ENCODE peak calls at places on chromosome 5, in five cellular contexts. G, H, D, B and L are unnamed samples.

GRCh38 chr5:115948013-115948605 is 14.2 kb upstream of the LVRN start:
- DNase-seq in G (no peak), H (no peak), D (no peak), B (no peak), L (peak; percentile 36)

GRCh38 chr5:154467655-154468354 is 10.2 kb downstream of the HAND1 start:
- DNase-seq in G (peak; percentile 50), H (peak; percentile 75), D (peak; percentile 50), B (peak; percentile 53), L (peak; percentile 92)

GRCh38 chr5:134466241-134467069 is 54.8 kb upstream of the CDKN2AIPNL start:
- DNase-seq in G (peak; percentile 65), H (peak; percentile 69), D (no peak), B (peak; percentile 89), L (peak; percentile 86)

GRCh38 chr5:122311888-122312669 is at the start of gene SNCAIP:
- DNase-seq in G (peak; percentile 29), H (peak; percentile 28), D (no peak), B (peak; percentile 39), L (peak; percentile 71)

GRCh38 chr5:10538789-10539684 is 24.8 kb upstream of the ANKRD33B start:
- DNase-seq in G (no peak), H (no peak), D (no peak), B (no peak), L (no peak)

GRCh38 chr5:111574316-111574715 is 62.0 kb upstream of the STARD4 start:
- DNase-seq in G (no peak), H (no peak), D (no peak), B (no peak), L (no peak)

GRCh38 chr5:120789918-120790714 is 326.0 kb downstream of the PRR16 start:
- DNase-seq in G (no peak), H (no peak), D (no peak), B (no peak), L (no peak)

GRCh38 chr5:13328316-13328715 is 616.2 kb downstream of the DNAH5 start:
- DNase-seq in G (no peak), H (no peak), D (no peak), B (no peak), L (no peak)

GRCh38 chr5:170752257-170753215 is 31.0 kb upstream of the GABRP start:
- DNase-seq in G (peak; percentile 46), H (no peak), D (no peak), B (no peak), L (no peak)

GRCh38 chr5:174559141-174559540 is 165.2 kb upstream of the MSX2 start:
- DNase-seq in G (no peak), H (no peak), D (no peak), B (no peak), L (no peak)

GRCh38 chr5:151222769-151223446 is 984 bp downstream of the CCDC69 start:
- DNase-seq in G (no peak), H (no peak), D (no peak), B (no peak), L (no peak)

GRCh38 chr5:127519527-127519926 is 2.1 kb downstream of the PRRC1 start:
- DNase-seq in G (no peak), H (no peak), D (no peak), B (no peak), L (no peak)

GRCh38 chr5:59098743-59099142 is 515.9 kb downstream of the RAB3C start:
- DNase-seq in G (no peak), H (no peak), D (no peak), B (no peak), L (no peak)

GRCh38 chr5:141121985-141122384 is 367 bp downstream of the PCDHB4 start:
- DNase-seq in G (no peak), H (no peak), D (no peak), B (no peak), L (peak; percentile 14)

GRCh38 chr5:41772785-41773442 is 97.3 kb downstream of the OXCT1 start:
- DNase-seq in G (no peak), H (no peak), D (no peak), B (no peak), L (peak; percentile 21)

GRCh38 chr5:9365501-9365900 is 180.4 kb downstream of the SEMA5A start:
- DNase-seq in G (no peak), H (no peak), D (no peak), B (no peak), L (no peak)

GRCh38 chr5:180807654-180808414 is 5.2 kb upstream of the MGAT1 start:
- DNase-seq in G (no peak), H (no peak), D (no peak), B (no peak), L (no peak)

GRCh38 chr5:3793162-3793561 is 197.5 kb downstream of the IRX1 start:
- DNase-seq in G (no peak), H (no peak), D (no peak), B (no peak), L (no peak)

GRCh38 chr5:153630546-153630945 is 140.1 kb downstream of the GRIA1 start:
- DNase-seq in G (peak; percentile 35), H (no peak), D (no peak), B (no peak), L (no peak)

GRCh38 chr5:60649288-60649917 is 50.6 kb downstream of the DEPDC1B start:
- DNase-seq in G (peak; percentile 31), H (no peak), D (no peak), B (peak; percentile 51), L (peak; percentile 21)